ENCODE peak calls at places on chromosomes 5 and 9, in nine cellular contexts. Q is SW 1271; Y is NCI-H2081 treated with DMSO at 0.1 percent for 48 hours; A is stimulated activated CD4-positive, alpha-beta T cell treated with anti-CD3 and anti-CD28 coated beads, Interleukin-4, amount 100 ng/mL, for 4 hours; R is OCI-M1; S is fibroblast of lung; V is stimulated activated naive CD8-positive, alpha-beta T cell treated with anti-CD3 and anti-CD28 coated beads, Interleukin-15, amount 100 ng/mL, for 72 hours; D is CD8-positive, alpha-beta memory T cell; H is fibroblast of mammary gland. U is an unnamed sample.

GRCh38 chr5:69493235-69493925 is 790 bp downstream of the OCLN start:
- DNase-seq in Q (peak), A (no peak), R (no peak), V (peak), D (no peak), S (peak), Y (no peak), H (peak), U (no peak)

GRCh38 chr5:109779036-109779735 is 89.5 kb downstream of the MAN2A1 start:
- DNase-seq in Y (no peak), R (peak), S (peak), Q (no peak), D (no peak), V (no peak), H (peak), A (no peak), U (no peak)

GRCh38 chr9:34289159-34289558 is 39.9 kb downstream of the KIF24 start:
- DNase-seq in V (no peak), R (no peak), D (no peak), A (no peak), H (no peak), Q (no peak), Y (no peak), S (no peak), U (no peak)

GRCh38 chr9:94084314-94084713 is at the start of gene PTPDC1:
- DNase-seq in S (peak), D (no peak), R (peak), Y (no peak), V (peak), A (no peak), H (peak), Q (peak), U (no peak)

GRCh38 chr5:154575869-154576806 is 98.1 kb upstream of the HAND1 start:
- DNase-seq in A (no peak), D (no peak), Q (no peak), S (no peak), H (no peak), V (no peak), R (peak), Y (no peak), U (no peak)

GRCh38 chr5:76808142-76808691 is 10.6 kb upstream of the F2RL1 start:
- DNase-seq in R (no peak), D (no peak), S (no peak), Q (no peak), A (no peak), H (no peak), V (no peak), Y (no peak), U (no peak)

GRCh38 chr9:92294297-92294676 is 790 bp upstream of the IARS1 start:
- DNase-seq in Q (peak), Y (no peak), R (peak), H (peak), D (no peak), A (no peak), V (peak), S (peak), U (peak)

GRCh38 chr9:121860213-121860612 is 208.8 kb downstream of the DAB2IP start:
- DNase-seq in R (no peak), A (no peak), V (no peak), H (no peak), Q (no peak), D (no peak), Y (no peak), S (no peak), U (no peak)

GRCh38 chr9:126170286-126170823 is 156.3 kb upstream of the MVB12B start:
- DNase-seq in S (no peak), R (no peak), Y (no peak), H (no peak), A (no peak), V (no peak), D (no peak), Q (no peak), U (no peak)

U was measured in GF-D8.